ENCODE peak calls at places on chromosomes 16 and 17, in four cellular contexts. F is GM12878, N is SK-N-SH, T is K562. D is an unnamed sample.

GRCh38 chr16:4859900-4860255 is 12.6 kb downstream of the UBN1 start:
- DNase-seq in F (no peak), N (no peak), T (no peak), D (peak)

GRCh38 chr17:63996430-63997182 is 1.5 kb upstream of the PRR29 start:
- DNase-seq in F (no peak), N (no peak), T (no peak), D (no peak)

GRCh38 chr16:81623365-81624102 is 155.6 kb upstream of the PLCG2 start:
- DNase-seq in F (peak), N (peak), T (peak), D (peak)

GRCh38 chr16:46954562-46954961 is 18.9 kb downstream of the DNAJA2 start:
- DNase-seq in F (no peak), N (no peak), T (no peak), D (no peak)

GRCh38 chr17:48054238-48055185 is 6.4 kb downstream of the NFE2L1 start:
- DNase-seq in F (no peak), N (peak), T (peak), D (peak)

GRCh38 chr17:58311429-58311894 is 17.1 kb downstream of the TSPOAP1 start:
- DNase-seq in F (no peak), N (peak), T (no peak), D (no peak)

GRCh38 chr17:17781591-17782424 is 55.0 kb downstream of the SREBF1 start:
- DNase-seq in F (no peak), N (peak), T (no peak), D (peak)

GRCh38 chr17:30559656-30560055 is 82.4 kb downstream of the GOSR1 start:
- DNase-seq in F (no peak), N (no peak), T (no peak), D (no peak)

GRCh38 chr16:24580665-24581064 is 41.3 kb downstream of the RBBP6 start:
- DNase-seq in F (no peak), N (peak), T (no peak), D (peak)

GRCh38 chr17:1736348-1737281 is 6.1 kb upstream of the SERPINF2 start:
- DNase-seq in F (no peak), N (peak), T (peak), D (peak)

GRCh38 chr17:80387071-80387470 is 27.9 kb upstream of the ENDOV start:
- DNase-seq in F (no peak), N (no peak), T (no peak), D (no peak)

GRCh38 chr17:56297142-56297541 is 143.9 kb downstream of the ANKFN1 start:
- DNase-seq in F (no peak), N (no peak), T (no peak), D (peak)

GRCh38 chr17:35743911-35744328 is 9.1 kb downstream of the GAS2L2 start:
- DNase-seq in F (no peak), N (peak), T (peak), D (peak)
- TF ChIP-seq MXI1 in F (no peak), N (no peak), T (no peak), D (no peak)

GRCh38 chr17:22272363-22273146 is 580.2 kb downstream of the KCNJ18 start:
- DNase-seq in F (no peak), N (no peak), T (no peak), D (no peak)
- TF ChIP-seq RCOR1 in F (no peak), N (no peak), T (no peak), D (no peak)

GRCh38 chr17:66426397-66427033 is 124.1 kb downstream of the PRKCA start:
- DNase-seq in F (no peak), N (no peak), T (peak), D (peak)
- TF ChIP-seq MXI1 in F (no peak), N (no peak), T (no peak), D (no peak)

GRCh38 chr16:85878407-85878806 is 20.6 kb upstream of the IRF8 start:
- DNase-seq in F (no peak), N (no peak), T (no peak), D (no peak)

GRCh38 chr16:85882181-85882810 is 16.7 kb upstream of the IRF8 start:
- DNase-seq in F (no peak), N (no peak), T (no peak), D (no peak)

GRCh38 chr16:85881436-85881835 is 17.5 kb upstream of the IRF8 start:
- DNase-seq in F (no peak), N (no peak), T (no peak), D (no peak)

GRCh38 chr16:85878875-85879274 is 20.1 kb upstream of the IRF8 start:
- DNase-seq in F (no peak), N (no peak), T (no peak), D (peak)

DNA sequence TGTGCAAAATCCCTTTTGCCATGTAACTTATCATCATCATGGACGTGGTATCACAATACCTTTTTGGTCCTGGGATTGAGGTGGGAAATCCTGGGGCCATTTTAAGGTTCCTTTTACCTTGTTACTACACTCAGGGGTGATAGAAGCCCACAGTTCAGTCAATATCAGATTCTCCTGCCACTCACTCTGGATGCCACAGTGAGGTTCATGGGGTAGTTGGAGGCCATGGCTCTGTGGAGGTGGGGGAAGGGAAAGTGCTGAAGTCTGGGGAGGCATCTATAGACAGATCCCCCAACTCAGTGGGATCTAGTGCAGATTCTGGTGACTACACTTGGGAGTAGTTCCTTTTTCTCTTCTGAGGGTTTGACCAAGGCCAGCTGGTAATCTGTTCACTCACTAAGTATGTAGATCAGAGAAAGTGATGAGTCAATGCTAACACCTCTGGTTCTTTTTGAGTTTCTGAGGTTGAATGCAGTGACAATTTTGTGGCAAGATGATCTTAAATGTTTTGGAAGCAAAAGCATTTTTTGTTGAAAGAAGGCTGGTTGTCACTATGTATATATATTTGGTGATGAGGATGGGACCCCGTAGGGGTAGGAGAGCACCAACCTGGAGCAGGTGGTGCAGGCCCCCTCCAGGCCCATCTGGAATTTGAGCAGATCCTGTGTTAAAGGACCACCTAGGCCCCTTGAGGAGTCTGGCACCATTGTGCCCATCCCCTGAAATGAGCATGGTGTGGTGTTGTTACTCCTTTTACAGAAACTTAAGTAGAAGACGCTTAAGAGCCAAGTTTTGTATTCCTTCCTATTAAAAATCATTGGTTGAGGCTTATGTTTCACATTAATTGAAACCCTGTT is 18.8 kb upstream of the IRF8 start:
- DNase-seq in F (no peak), N (no peak), T (no peak), D (no peak)
- TF ChIP-seq RCOR1 in F (no peak), N (no peak), T (no peak), D (no peak)

DNA sequence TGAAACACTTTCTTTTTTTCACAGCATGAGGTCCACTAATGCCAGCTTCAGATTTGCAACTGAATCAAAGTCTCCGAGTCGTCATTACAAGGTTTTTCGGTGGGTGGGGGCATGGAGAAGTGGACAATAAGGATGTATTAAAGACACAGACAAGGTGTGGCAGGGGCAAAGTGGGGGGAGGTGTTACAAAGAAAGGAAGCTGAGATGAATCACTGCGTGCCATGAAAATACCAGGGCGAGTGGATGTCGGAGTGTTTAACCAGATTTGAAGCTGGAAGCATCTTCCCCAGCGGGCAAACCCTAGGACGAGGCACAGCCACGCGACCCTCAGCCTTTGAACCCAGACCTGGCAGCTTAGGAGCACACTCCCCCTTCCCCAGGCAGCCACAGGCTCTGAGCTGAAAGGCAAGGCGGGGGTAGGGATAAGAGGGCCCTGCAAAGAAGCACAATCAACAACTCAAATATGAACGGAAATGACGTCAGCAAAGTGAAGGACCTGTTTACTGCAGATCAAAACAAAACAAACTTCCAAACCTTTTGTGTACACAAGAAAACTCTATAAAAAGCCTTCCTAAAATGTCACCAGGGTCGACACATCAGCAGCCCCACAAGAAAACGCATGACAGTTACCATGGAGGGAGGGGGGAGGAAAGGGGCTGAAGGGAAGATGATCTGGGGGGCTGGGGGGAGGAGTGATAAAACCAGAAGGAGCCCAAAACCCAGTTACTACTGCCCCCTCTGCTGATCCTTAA is 5.6 kb upstream of the ZFHX3 start:
- DNase-seq in F (no peak), N (peak), T (no peak), D (peak)
- TF ChIP-seq MXI1 in F (no peak), N (no peak), T (no peak), D (no peak)

GRCh38 chr17:4942760-4943508 is 2.9 kb downstream of the RNF167 start:
- DNase-seq in F (no peak), N (no peak), T (no peak), D (no peak)

GRCh38 chr17:4939804-4940624 is at the start of the genes RNF167 and SLC25A11:
- DNase-seq in F (peak), N (peak), T (peak), D (peak)

GRCh38 chr17:4939554-4939803 is 367 bp downstream of the SLC25A11 start:
- DNase-seq in F (no peak), N (no peak), T (no peak), D (no peak)

GRCh38 chr17:4940625-4941021 is 555 bp downstream of the RNF167 start:
- DNase-seq in F (no peak), N (no peak), T (no peak), D (no peak)

DNA sequence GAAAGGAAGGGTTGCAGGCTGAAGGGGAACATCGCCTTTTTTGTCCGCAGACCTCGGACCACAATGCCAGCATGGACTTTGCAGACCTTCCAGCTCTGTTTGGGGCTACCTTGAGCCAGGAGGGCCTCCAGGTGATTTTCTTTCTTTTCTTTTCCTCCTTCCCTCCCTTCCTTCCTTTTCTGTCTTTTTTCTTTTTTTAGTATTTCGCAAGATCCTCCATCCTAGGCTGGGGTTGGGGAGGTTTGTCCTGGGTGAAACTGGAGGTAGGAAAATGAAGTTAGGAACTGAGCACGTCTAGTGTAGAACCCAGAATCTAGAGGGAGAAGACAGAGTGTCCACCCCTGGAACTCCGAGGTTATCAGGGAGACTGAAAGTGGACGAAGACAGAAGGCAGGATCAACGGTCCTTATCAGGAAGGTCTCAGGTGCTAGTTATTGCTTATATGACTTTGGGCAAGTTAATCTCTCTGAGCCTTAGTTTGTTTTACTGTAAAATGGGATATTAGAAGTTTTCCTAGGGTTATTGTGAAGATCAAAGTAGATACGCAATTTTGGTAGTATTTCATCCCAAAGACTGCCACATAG is 1.1 kb downstream of the RNF167 start:
- DNase-seq in F (no peak), N (no peak), T (no peak), D (no peak)
- TF ChIP-seq RCOR1 in F (no peak), N (no peak), T (no peak), D (no peak)

DNA sequence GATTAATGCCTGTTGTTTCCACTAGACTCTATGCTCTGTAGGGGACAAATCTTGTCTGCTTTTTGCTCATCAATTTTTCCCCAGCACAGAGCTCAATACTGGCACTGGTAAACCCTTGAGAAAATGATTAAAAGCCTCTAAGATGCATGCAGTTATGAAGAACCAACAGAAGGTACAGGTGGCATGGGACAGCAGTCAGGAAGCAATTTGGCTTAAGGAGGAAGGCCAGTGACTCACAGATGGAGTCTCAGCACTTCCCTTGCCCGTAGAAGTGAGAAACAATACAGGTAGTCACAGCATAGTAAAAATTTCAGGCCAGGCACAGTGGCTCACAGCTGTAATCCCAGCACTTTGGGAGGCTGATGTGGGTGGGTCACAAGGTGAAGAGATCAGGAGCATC is 504.7 kb upstream of the RBFOX1 start:
- DNase-seq in F (no peak), N (no peak), T (no peak), D (no peak)
- TF ChIP-seq MXI1 in F (no peak), N (no peak), T (no peak), D (no peak)